ENCODE peak calls at places on chromosomes 3 and 15, in ten cellular contexts. One of them, this sample, is unnamed.

GRCh38 chr3:129183569-129184395 is at the start of gene CNBP:
- DNase-seq in AG20443: peak; percentile 99
- DNase-seq in GOT3: peak; percentile 68
- DNase-seq in nucleus accumbens: peak; percentile 86
- DNase-seq in stimulated activated CD8-positive, alpha-beta memory T cell treated with anti-CD3 and anti-CD28 coated beads, Interleukin-2, amount 100 ng/mL, for 48 hours: peak; percentile 87
- DNase-seq in effector memory CD8-positive, alpha-beta T cell: peak; percentile 90
- DNase-seq in thoracic aorta: peak; percentile 74
- DNase-seq in iris pigment epithelial cell: peak; percentile 96
- DNase-seq in stimulated activated naive CD8-positive, alpha-beta T cell treated with anti-CD3 and anti-CD28 coated beads, Interleukin-15, amount 100 ng/mL, for 72 hours: peak; percentile 93
- DNase-seq in cardiac muscle cell: peak; percentile 97
- DNase-seq in this sample: peak; percentile 96

GRCh38 chr3:49723301-49723630 is 485 bp downstream of the GMPPB start:
- DNase-seq in stimulated activated CD8-positive, alpha-beta memory T cell treated with anti-CD3 and anti-CD28 coated beads, Interleukin-2, amount 100 ng/mL, for 48 hours: peak; percentile 50
- DNase-seq in effector memory CD8-positive, alpha-beta T cell: peak; percentile 42
- DNase-seq in iris pigment epithelial cell: peak; percentile 48
- DNase-seq in thoracic aorta: no peak
- DNase-seq in cardiac muscle cell: peak; percentile 43
- DNase-seq in GOT3: no peak
- DNase-seq in AG20443: peak; percentile 39
- DNase-seq in stimulated activated naive CD8-positive, alpha-beta T cell treated with anti-CD3 and anti-CD28 coated beads, Interleukin-15, amount 100 ng/mL, for 72 hours: peak; percentile 45
- DNase-seq in nucleus accumbens: peak; percentile 43
- DNase-seq in this sample: no peak

GRCh38 chr3:170359178-170359704 is 1.7 kb downstream of the SKIL start:
- DNase-seq in stimulated activated naive CD8-positive, alpha-beta T cell treated with anti-CD3 and anti-CD28 coated beads, Interleukin-15, amount 100 ng/mL, for 72 hours: no peak
- DNase-seq in thoracic aorta: no peak
- DNase-seq in GOT3: no peak
- DNase-seq in cardiac muscle cell: no peak
- DNase-seq in nucleus accumbens: no peak
- DNase-seq in iris pigment epithelial cell: no peak
- DNase-seq in stimulated activated CD8-positive, alpha-beta memory T cell treated with anti-CD3 and anti-CD28 coated beads, Interleukin-2, amount 100 ng/mL, for 48 hours: no peak
- DNase-seq in effector memory CD8-positive, alpha-beta T cell: no peak
- DNase-seq in AG20443: no peak
- DNase-seq in this sample: no peak

GRCh38 chr3:43870110-43870509 is 179.4 kb downstream of the ABHD5 start:
- DNase-seq in cardiac muscle cell: peak; percentile 69
- DNase-seq in GOT3: no peak
- DNase-seq in thoracic aorta: no peak
- DNase-seq in effector memory CD8-positive, alpha-beta T cell: no peak
- DNase-seq in nucleus accumbens: peak; percentile 23
- DNase-seq in stimulated activated CD8-positive, alpha-beta memory T cell treated with anti-CD3 and anti-CD28 coated beads, Interleukin-2, amount 100 ng/mL, for 48 hours: no peak
- DNase-seq in iris pigment epithelial cell: peak; percentile 75
- DNase-seq in AG20443: peak; percentile 73
- DNase-seq in stimulated activated naive CD8-positive, alpha-beta T cell treated with anti-CD3 and anti-CD28 coated beads, Interleukin-15, amount 100 ng/mL, for 72 hours: no peak
- DNase-seq in this sample: peak; percentile 74

GRCh38 chr15:98735304-98735703 is 87.0 kb downstream of the IGF1R start:
- DNase-seq in cardiac muscle cell: no peak
- DNase-seq in iris pigment epithelial cell: no peak
- DNase-seq in thoracic aorta: no peak
- DNase-seq in effector memory CD8-positive, alpha-beta T cell: no peak
- DNase-seq in GOT3: no peak
- DNase-seq in stimulated activated naive CD8-positive, alpha-beta T cell treated with anti-CD3 and anti-CD28 coated beads, Interleukin-15, amount 100 ng/mL, for 72 hours: no peak
- DNase-seq in AG20443: no peak
- DNase-seq in stimulated activated CD8-positive, alpha-beta memory T cell treated with anti-CD3 and anti-CD28 coated beads, Interleukin-2, amount 100 ng/mL, for 48 hours: no peak
- DNase-seq in nucleus accumbens: no peak
- DNase-seq in this sample: no peak

GRCh38 chr15:60917469-60918130 is 311.5 kb downstream of the RORA start:
- DNase-seq in iris pigment epithelial cell: peak; percentile 62
- DNase-seq in nucleus accumbens: no peak
- DNase-seq in effector memory CD8-positive, alpha-beta T cell: no peak
- DNase-seq in GOT3: no peak
- DNase-seq in stimulated activated CD8-positive, alpha-beta memory T cell treated with anti-CD3 and anti-CD28 coated beads, Interleukin-2, amount 100 ng/mL, for 48 hours: no peak
- DNase-seq in cardiac muscle cell: peak; percentile 63
- DNase-seq in AG20443: peak; percentile 40
- DNase-seq in thoracic aorta: no peak
- DNase-seq in stimulated activated naive CD8-positive, alpha-beta T cell treated with anti-CD3 and anti-CD28 coated beads, Interleukin-15, amount 100 ng/mL, for 72 hours: no peak
- DNase-seq in this sample: no peak

GRCh38 chr15:64877435-64877834 is 34.3 kb upstream of the ANKDD1A start:
- DNase-seq in nucleus accumbens: peak; percentile 45
- DNase-seq in thoracic aorta: no peak
- DNase-seq in iris pigment epithelial cell: no peak
- DNase-seq in GOT3: no peak
- DNase-seq in stimulated activated naive CD8-positive, alpha-beta T cell treated with anti-CD3 and anti-CD28 coated beads, Interleukin-15, amount 100 ng/mL, for 72 hours: no peak
- DNase-seq in cardiac muscle cell: peak; percentile 48
- DNase-seq in AG20443: peak; percentile 70
- DNase-seq in effector memory CD8-positive, alpha-beta T cell: no peak
- DNase-seq in stimulated activated CD8-positive, alpha-beta memory T cell treated with anti-CD3 and anti-CD28 coated beads, Interleukin-2, amount 100 ng/mL, for 48 hours: no peak
- DNase-seq in this sample: no peak

GRCh38 chr15:78224024-78224413 is 10.3 kb downstream of the ACSBG1 start:
- DNase-seq in iris pigment epithelial cell: no peak
- DNase-seq in effector memory CD8-positive, alpha-beta T cell: no peak
- DNase-seq in cardiac muscle cell: peak; percentile 40
- DNase-seq in GOT3: no peak
- DNase-seq in stimulated activated naive CD8-positive, alpha-beta T cell treated with anti-CD3 and anti-CD28 coated beads, Interleukin-15, amount 100 ng/mL, for 72 hours: no peak
- DNase-seq in stimulated activated CD8-positive, alpha-beta memory T cell treated with anti-CD3 and anti-CD28 coated beads, Interleukin-2, amount 100 ng/mL, for 48 hours: no peak
- DNase-seq in nucleus accumbens: no peak
- DNase-seq in AG20443: peak; percentile 21
- DNase-seq in thoracic aorta: no peak
- DNase-seq in this sample: no peak

GRCh38 chr3:174440350-174440716 is 418.8 kb upstream of the NAALADL2 start:
- DNase-seq in stimulated activated naive CD8-positive, alpha-beta T cell treated with anti-CD3 and anti-CD28 coated beads, Interleukin-15, amount 100 ng/mL, for 72 hours: no peak
- DNase-seq in GOT3: no peak
- DNase-seq in nucleus accumbens: no peak
- DNase-seq in AG20443: peak; percentile 11
- DNase-seq in iris pigment epithelial cell: peak; percentile 69
- DNase-seq in thoracic aorta: no peak
- DNase-seq in effector memory CD8-positive, alpha-beta T cell: no peak
- DNase-seq in cardiac muscle cell: peak; percentile 76
- DNase-seq in stimulated activated CD8-positive, alpha-beta memory T cell treated with anti-CD3 and anti-CD28 coated beads, Interleukin-2, amount 100 ng/mL, for 48 hours: no peak
- DNase-seq in this sample: peak; percentile 8

GRCh38 chr15:94692697-94693096 is 461.3 kb downstream of the MCTP2 start:
- DNase-seq in AG20443: no peak
- DNase-seq in GOT3: no peak
- DNase-seq in cardiac muscle cell: no peak
- DNase-seq in effector memory CD8-positive, alpha-beta T cell: no peak
- DNase-seq in iris pigment epithelial cell: peak; percentile 4
- DNase-seq in thoracic aorta: no peak
- DNase-seq in nucleus accumbens: no peak
- DNase-seq in stimulated activated naive CD8-positive, alpha-beta T cell treated with anti-CD3 and anti-CD28 coated beads, Interleukin-15, amount 100 ng/mL, for 72 hours: no peak
- DNase-seq in stimulated activated CD8-positive, alpha-beta memory T cell treated with anti-CD3 and anti-CD28 coated beads, Interleukin-2, amount 100 ng/mL, for 48 hours: no peak
- DNase-seq in this sample: peak; percentile 64

GRCh38 chr3:127448671-127449070 is 141.9 kb downstream of the TPRA1 start:
- DNase-seq in stimulated activated CD8-positive, alpha-beta memory T cell treated with anti-CD3 and anti-CD28 coated beads, Interleukin-2, amount 100 ng/mL, for 48 hours: no peak
- DNase-seq in thoracic aorta: no peak
- DNase-seq in stimulated activated naive CD8-positive, alpha-beta T cell treated with anti-CD3 and anti-CD28 coated beads, Interleukin-15, amount 100 ng/mL, for 72 hours: no peak
- DNase-seq in iris pigment epithelial cell: no peak
- DNase-seq in GOT3: no peak
- DNase-seq in effector memory CD8-positive, alpha-beta T cell: no peak
- DNase-seq in AG20443: no peak
- DNase-seq in cardiac muscle cell: no peak
- DNase-seq in nucleus accumbens: no peak
- DNase-seq in this sample: no peak

GRCh38 chr3:9194509-9195184 is 54.8 kb downstream of the SRGAP3 start:
- DNase-seq in iris pigment epithelial cell: no peak
- DNase-seq in nucleus accumbens: no peak
- DNase-seq in stimulated activated CD8-positive, alpha-beta memory T cell treated with anti-CD3 and anti-CD28 coated beads, Interleukin-2, amount 100 ng/mL, for 48 hours: no peak
- DNase-seq in GOT3: no peak
- DNase-seq in cardiac muscle cell: no peak
- DNase-seq in AG20443: no peak
- DNase-seq in stimulated activated naive CD8-positive, alpha-beta T cell treated with anti-CD3 and anti-CD28 coated beads, Interleukin-15, amount 100 ng/mL, for 72 hours: no peak
- DNase-seq in effector memory CD8-positive, alpha-beta T cell: no peak
- DNase-seq in thoracic aorta: no peak
- DNase-seq in this sample: peak; percentile 12

GRCh38 chr3:73469331-73469730 is 155.4 kb downstream of the PDZRN3 start:
- DNase-seq in effector memory CD8-positive, alpha-beta T cell: no peak
- DNase-seq in GOT3: no peak
- DNase-seq in stimulated activated CD8-positive, alpha-beta memory T cell treated with anti-CD3 and anti-CD28 coated beads, Interleukin-2, amount 100 ng/mL, for 48 hours: no peak
- DNase-seq in AG20443: no peak
- DNase-seq in iris pigment epithelial cell: no peak
- DNase-seq in stimulated activated naive CD8-positive, alpha-beta T cell treated with anti-CD3 and anti-CD28 coated beads, Interleukin-15, amount 100 ng/mL, for 72 hours: no peak
- DNase-seq in cardiac muscle cell: no peak
- DNase-seq in thoracic aorta: no peak
- DNase-seq in nucleus accumbens: no peak
- DNase-seq in this sample: no peak